ENCODE peak calls at places on chromosomes 7 and 10, in five cellular contexts. One of them, this sample, is unnamed.
A peak's percentile ranks its signal among the peaks of the same experiment; 100 is the strongest.

GRCh38 chr7:113159746-113160339 is 41.5 kb upstream of the SMIM30 start:
- DNase-seq in heart left ventricle: no peak
- DNase-seq in A549: peak; percentile 16
- DNase-seq in ovary: no peak
- DNase-seq in Peyer's patch: no peak
- DNase-seq in this sample: no peak

GRCh38 chr7:67371429-67372305 is 375.0 kb downstream of the TYW1 start:
- DNase-seq in heart left ventricle: peak; percentile 51
- DNase-seq in ovary: peak; percentile 51
- DNase-seq in Peyer's patch: peak; percentile 34
- DNase-seq in A549: peak; percentile 87
- DNase-seq in this sample: peak; percentile 49

GRCh38 chr7:77242068-77242467 is 42.4 kb upstream of the FGL2 start:
- DNase-seq in heart left ventricle: no peak
- DNase-seq in ovary: no peak
- DNase-seq in Peyer's patch: no peak
- DNase-seq in A549: no peak
- DNase-seq in this sample: no peak

GRCh38 chr7:26653430-26653911 is 210.9 kb downstream of the SKAP2 start:
- DNase-seq in Peyer's patch: no peak
- DNase-seq in A549: no peak
- DNase-seq in heart left ventricle: no peak
- DNase-seq in ovary: no peak
- DNase-seq in this sample: no peak

GRCh38 chr10:122678266-122678665 is 21.4 kb downstream of the C10orf120 start:
- DNase-seq in A549: no peak
- DNase-seq in heart left ventricle: no peak
- DNase-seq in Peyer's patch: no peak
- DNase-seq in ovary: no peak
- DNase-seq in this sample: no peak

GRCh38 chr10:66215005-66215404 is 710.8 kb upstream of the LRRTM3 start:
- DNase-seq in ovary: no peak
- DNase-seq in A549: peak; percentile 0
- DNase-seq in Peyer's patch: no peak
- DNase-seq in heart left ventricle: no peak
- DNase-seq in this sample: no peak

GRCh38 chr7:115511330-115511729 is 519.2 kb downstream of the TFEC start:
- DNase-seq in heart left ventricle: no peak
- DNase-seq in A549: no peak
- DNase-seq in Peyer's patch: no peak
- DNase-seq in ovary: no peak
- DNase-seq in this sample: no peak

GRCh38 chr7:42935861-42936260 is 3.7 kb downstream of the MRPL32 start:
- DNase-seq in ovary: no peak
- DNase-seq in heart left ventricle: no peak
- DNase-seq in A549: no peak
- DNase-seq in Peyer's patch: no peak
- DNase-seq in this sample: no peak

GRCh38 chr10:30527623-30528426 is 93.8 kb downstream of the MAP3K8 start:
- DNase-seq in A549: no peak
- DNase-seq in Peyer's patch: no peak
- DNase-seq in heart left ventricle: no peak
- DNase-seq in ovary: no peak
- DNase-seq in this sample: no peak

GRCh38 chr7:90749774-90750173 is 153.7 kb downstream of the CDK14 start:
- DNase-seq in A549: no peak
- DNase-seq in Peyer's patch: no peak
- DNase-seq in ovary: no peak
- DNase-seq in heart left ventricle: no peak
- DNase-seq in this sample: no peak

GRCh38 chr7:29622335-29623265 is 59.0 kb downstream of the PRR15 start:
- DNase-seq in A549: peak; percentile 80
- DNase-seq in ovary: no peak
- DNase-seq in Peyer's patch: no peak
- DNase-seq in heart left ventricle: no peak
- DNase-seq in this sample: no peak

GRCh38 chr7:130912086-130912909 is 178.3 kb upstream of the KLF14 start:
- DNase-seq in Peyer's patch: no peak
- DNase-seq in ovary: peak; percentile 14
- DNase-seq in A549: no peak
- DNase-seq in heart left ventricle: no peak
- DNase-seq in this sample: no peak

GRCh38 chr10:110644598-110645462 is 694 bp downstream of the RBM20 start:
- DNase-seq in heart left ventricle: no peak
- DNase-seq in ovary: no peak
- DNase-seq in Peyer's patch: no peak
- DNase-seq in A549: no peak
- DNase-seq in this sample: no peak

GRCh38 chr10:118926018-118926417 is 103.5 kb upstream of the NANOS1 start:
- DNase-seq in heart left ventricle: no peak
- DNase-seq in A549: no peak
- DNase-seq in ovary: no peak
- DNase-seq in Peyer's patch: no peak
- DNase-seq in this sample: no peak

GRCh38 chr10:43594944-43595589 is 11.2 kb upstream of the ZNF485 start:
- DNase-seq in ovary: no peak
- DNase-seq in heart left ventricle: no peak
- DNase-seq in A549: no peak
- DNase-seq in Peyer's patch: no peak
- DNase-seq in this sample: peak; percentile 46

GRCh38 chr7:63028376-63029206 is 970.1 kb upstream of the ZNF722 start:
- DNase-seq in A549: no peak
- DNase-seq in Peyer's patch: no peak
- DNase-seq in heart left ventricle: no peak
- DNase-seq in ovary: no peak
- DNase-seq in this sample: no peak

GRCh38 chr10:75228834-75229233 is 6.9 kb downstream of the COMTD1 start:
- DNase-seq in heart left ventricle: no peak
- DNase-seq in Peyer's patch: no peak
- DNase-seq in ovary: no peak
- DNase-seq in A549: no peak
- DNase-seq in this sample: peak; percentile 19

GRCh38 chr10:69965919-69966662 is 86.6 kb upstream of the MACROH2A2 start:
- DNase-seq in heart left ventricle: no peak
- DNase-seq in ovary: no peak
- DNase-seq in Peyer's patch: peak; percentile 2
- DNase-seq in A549: no peak
- DNase-seq in this sample: peak; percentile 19

GRCh38 chr7:41035788-41036187 is 667.1 kb downstream of the INHBA start:
- DNase-seq in Peyer's patch: no peak
- DNase-seq in heart left ventricle: no peak
- DNase-seq in A549: no peak
- DNase-seq in ovary: no peak
- DNase-seq in this sample: no peak

DNA sequence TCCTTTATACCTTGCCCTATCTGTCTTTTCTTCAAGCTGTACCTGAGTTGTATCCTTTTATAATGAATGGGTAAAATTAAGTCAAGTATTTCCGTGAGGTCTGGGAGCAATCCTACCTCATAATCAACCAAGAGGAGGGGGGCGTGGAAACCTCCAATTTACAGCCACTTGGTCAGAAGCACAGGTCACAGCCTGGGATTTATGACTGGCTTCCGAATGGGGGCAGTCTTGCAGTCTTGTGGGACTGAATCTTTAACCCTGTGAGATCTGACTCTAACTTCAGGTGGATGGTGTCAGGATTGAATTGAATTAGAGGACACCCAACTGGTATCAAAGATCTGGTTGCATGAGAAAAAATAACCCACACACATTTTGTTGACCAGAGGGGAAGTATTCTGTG is 23.5 kb upstream of the KCNMA1 start:
- DNase-seq in Peyer's patch: no peak
- DNase-seq in heart left ventricle: no peak
- DNase-seq in ovary: no peak
- DNase-seq in A549: no peak
- DNase-seq in this sample: no peak
- TF ChIP-seq CTCF in Peyer's patch: no peak
- TF ChIP-seq CTCF in heart left ventricle: no peak
- TF ChIP-seq CTCF in ovary: no peak
- TF ChIP-seq CTCF in A549: no peak
- TF ChIP-seq CTCF in this sample: no peak

GRCh38 chr7:50305697-50306300 is 1.3 kb downstream of the IKZF1 start:
- DNase-seq in Peyer's patch: no peak
- DNase-seq in ovary: no peak
- DNase-seq in heart left ventricle: no peak
- DNase-seq in A549: no peak
- DNase-seq in this sample: no peak

GRCh38 chr7:50306491-50307367 is 2.2 kb downstream of the IKZF1 start:
- DNase-seq in ovary: no peak
- DNase-seq in Peyer's patch: no peak
- DNase-seq in heart left ventricle: no peak
- DNase-seq in A549: no peak
- DNase-seq in this sample: no peak

GRCh38 chr7:50308301-50309129 is 4.0 kb downstream of the IKZF1 start:
- DNase-seq in Peyer's patch: no peak
- DNase-seq in A549: no peak
- DNase-seq in heart left ventricle: no peak
- DNase-seq in ovary: no peak
- DNase-seq in this sample: no peak

GRCh38 chr7:50309130-50309478 is 4.6 kb downstream of the IKZF1 start:
- DNase-seq in ovary: no peak
- DNase-seq in heart left ventricle: no peak
- DNase-seq in A549: no peak
- DNase-seq in Peyer's patch: no peak
- DNase-seq in this sample: no peak

GRCh38 chr7:50307368-50308012 is 3.0 kb downstream of the IKZF1 start:
- DNase-seq in ovary: no peak
- DNase-seq in A549: no peak
- DNase-seq in Peyer's patch: peak; percentile 75
- DNase-seq in heart left ventricle: no peak
- DNase-seq in this sample: no peak
- TF ChIP-seq POLR2A in ovary: no peak
- TF ChIP-seq POLR2A in A549: no peak
- TF ChIP-seq POLR2A in Peyer's patch: no peak
- TF ChIP-seq POLR2A in heart left ventricle: no peak
- TF ChIP-seq POLR2A in this sample: no peak

GRCh38 chr10:88390041-88390440 is 193.1 kb downstream of the RNLS start:
- DNase-seq in A549: no peak
- DNase-seq in ovary: no peak
- DNase-seq in Peyer's patch: no peak
- DNase-seq in heart left ventricle: no peak
- DNase-seq in this sample: no peak
- H3K27ac ChIP-seq in A549: no peak overlapping the region
- H3K27ac ChIP-seq in ovary: no peak overlapping the region
- H3K27ac ChIP-seq in Peyer's patch: no peak overlapping the region
- H3K27ac ChIP-seq in heart left ventricle: peak overlapping the region; percentile 19
- H3K27ac ChIP-seq in this sample: no peak overlapping the region

GRCh38 chr7:127252380-127252718 is 392 bp downstream of the GRM8 start:
- DNase-seq in ovary: no peak
- DNase-seq in heart left ventricle: no peak
- DNase-seq in A549: no peak
- DNase-seq in Peyer's patch: no peak
- DNase-seq in this sample: no peak
- TF ChIP-seq CTCF in ovary: no peak
- TF ChIP-seq CTCF in heart left ventricle: no peak
- TF ChIP-seq CTCF in A549: no peak
- TF ChIP-seq CTCF in Peyer's patch: no peak
- TF ChIP-seq CTCF in this sample: no peak

GRCh38 chr7:55484834-55485233 is 87.5 kb downstream of the VOPP1 start:
- DNase-seq in A549: no peak
- DNase-seq in Peyer's patch: no peak
- DNase-seq in heart left ventricle: no peak
- DNase-seq in ovary: no peak
- DNase-seq in this sample: no peak

GRCh38 chr7:55484241-55484640 is 88.1 kb downstream of the VOPP1 start:
- DNase-seq in A549: no peak
- DNase-seq in Peyer's patch: no peak
- DNase-seq in heart left ventricle: no peak
- DNase-seq in ovary: no peak
- DNase-seq in this sample: no peak

GRCh38 chr7:55481126-55481525 is 91.2 kb downstream of the VOPP1 start:
- DNase-seq in A549: no peak
- DNase-seq in ovary: no peak
- DNase-seq in heart left ventricle: no peak
- DNase-seq in Peyer's patch: no peak
- DNase-seq in this sample: no peak

GRCh38 chr7:55485501-55486171 is 86.7 kb downstream of the VOPP1 start:
- DNase-seq in ovary: no peak
- DNase-seq in heart left ventricle: no peak
- DNase-seq in Peyer's patch: no peak
- DNase-seq in A549: no peak
- DNase-seq in this sample: no peak

GRCh38 chr7:55483061-55483460 is 89.2 kb downstream of the VOPP1 start:
- DNase-seq in heart left ventricle: no peak
- DNase-seq in A549: no peak
- DNase-seq in Peyer's patch: peak; percentile 13
- DNase-seq in ovary: no peak
- DNase-seq in this sample: no peak
- TF ChIP-seq POLR2A in heart left ventricle: no peak
- TF ChIP-seq POLR2A in A549: no peak
- TF ChIP-seq POLR2A in Peyer's patch: no peak
- TF ChIP-seq POLR2A in ovary: no peak
- TF ChIP-seq POLR2A in this sample: no peak

GRCh38 chr7:105454921-105455320 is 66.2 kb upstream of the SRPK2 start:
- DNase-seq in Peyer's patch: no peak
- DNase-seq in heart left ventricle: no peak
- DNase-seq in ovary: no peak
- DNase-seq in A549: no peak
- DNase-seq in this sample: no peak

GRCh38 chr7:105450177-105450861 is 61.6 kb upstream of the SRPK2 start:
- DNase-seq in ovary: no peak
- DNase-seq in A549: no peak
- DNase-seq in heart left ventricle: no peak
- DNase-seq in Peyer's patch: no peak
- DNase-seq in this sample: no peak

GRCh38 chr7:105457619-105458018 is 64.5 kb downstream of the PUS7 start:
- DNase-seq in Peyer's patch: no peak
- DNase-seq in heart left ventricle: no peak
- DNase-seq in ovary: no peak
- DNase-seq in A549: no peak
- DNase-seq in this sample: no peak

GRCh38 chr7:105452085-105452484 is 63.4 kb upstream of the SRPK2 start:
- DNase-seq in heart left ventricle: no peak
- DNase-seq in ovary: no peak
- DNase-seq in Peyer's patch: no peak
- DNase-seq in A549: no peak
- DNase-seq in this sample: no peak

DNA sequence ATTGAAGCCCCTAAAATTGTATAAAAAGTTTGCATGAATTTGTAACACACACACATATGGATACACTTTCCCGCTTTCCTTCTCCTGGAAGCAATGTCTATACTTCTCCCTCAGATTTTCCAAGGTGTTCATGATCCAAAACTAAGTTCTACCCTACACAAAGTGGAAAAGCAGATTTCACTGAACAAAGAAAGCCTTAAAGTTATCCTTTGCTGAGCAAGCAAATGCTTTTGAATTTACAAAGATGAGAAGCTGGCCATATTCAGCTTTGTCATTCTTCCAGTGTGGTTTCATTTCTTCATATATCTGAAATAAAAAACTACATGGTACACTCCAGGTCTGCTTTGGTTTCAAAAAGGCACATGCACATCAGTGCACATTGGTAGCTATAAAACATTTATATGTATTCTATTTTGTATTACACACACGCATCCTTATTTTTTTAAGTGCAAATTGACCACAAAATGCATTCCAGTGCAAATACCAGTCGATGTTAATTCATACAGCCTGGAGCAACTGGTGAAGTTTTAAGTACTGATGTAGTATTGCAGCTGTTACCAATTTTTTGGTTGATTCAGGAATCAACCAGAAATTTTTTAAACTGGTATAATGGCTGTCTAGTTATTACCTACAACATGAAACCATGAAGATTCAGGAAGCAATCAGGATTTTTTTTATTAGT is 65.5 kb upstream of the SRPK2 start:
- DNase-seq in heart left ventricle: no peak
- DNase-seq in A549: no peak
- DNase-seq in Peyer's patch: no peak
- DNase-seq in ovary: no peak
- DNase-seq in this sample: no peak
- H3K27ac ChIP-seq in heart left ventricle: no peak overlapping the region
- H3K27ac ChIP-seq in A549: no peak overlapping the region
- H3K27ac ChIP-seq in Peyer's patch: no peak overlapping the region
- H3K27ac ChIP-seq in ovary: no peak overlapping the region
- H3K27ac ChIP-seq in this sample: no peak overlapping the region

This sample was measured in stomach.